ENCODE peak calls at places on chromosome 16, in six cellular contexts. X, P, U, O, S and L are unnamed samples.

GRCh38 chr16:23781176-23781575 is 26.4 kb downstream of the CHP2 start:
- DNase-seq in X (no peak), P (no peak), U (no peak), O (no peak), S (no peak), L (no peak)

GRCh38 chr16:5001571-5001970 is 32.2 kb downstream of the NAGPA start:
- DNase-seq in X (no peak), P (no peak), U (no peak), O (no peak), S (no peak), L (no peak)

GRCh38 chr16:8589293-8590160 is 784 bp downstream of the TMEM114 start:
- DNase-seq in X (no peak), P (peak), U (peak), O (peak), S (no peak), L (no peak)

GRCh38 chr16:50440531-50440930 is 71.7 kb upstream of the BRD7 start:
- DNase-seq in X (no peak), P (no peak), U (no peak), O (no peak), S (no peak), L (no peak)

GRCh38 chr16:82580293-82580900 is 46.4 kb upstream of the CDH13 start:
- DNase-seq in X (no peak), P (no peak), U (peak), O (peak), S (no peak), L (peak)

GRCh38 chr16:8594149-8594666 is 3.9 kb upstream of the TMEM114 start:
- DNase-seq in X (no peak), P (no peak), U (no peak), O (no peak), S (no peak), L (no peak)

GRCh38 chr16:51151435-51151950 is 423 bp upstream of the SALL1 start:
- DNase-seq in X (no peak), P (peak), U (peak), O (peak), S (peak), L (no peak)

GRCh38 chr16:50271148-50272041 is 5.0 kb downstream of the ADCY7 start:
- DNase-seq in X (no peak), P (no peak), U (no peak), O (no peak), S (no peak), L (no peak)

GRCh38 chr16:21036471-21036870 is 114.2 kb downstream of the DNAH3 start:
- DNase-seq in X (no peak), P (no peak), U (no peak), O (no peak), S (no peak), L (no peak)

GRCh38 chr16:30027588-30028437 is 3.3 kb downstream of the TLCD3B start:
- DNase-seq in X (no peak), P (no peak), U (no peak), O (no peak), S (no peak), L (no peak)

GRCh38 chr16:30921748-30922419 is 1.5 kb upstream of the FBXL19 start:
- DNase-seq in X (peak), P (peak), U (peak), O (peak), S (peak), L (peak)

GRCh38 chr16:75002474-75002873 is 3.6 kb downstream of the ZNRF1 start:
- DNase-seq in X (no peak), P (no peak), U (no peak), O (no peak), S (no peak), L (no peak)

GRCh38 chr16:73949574-73950348 is 346.9 kb upstream of the PSMD7 start:
- DNase-seq in X (no peak), P (no peak), U (no peak), O (no peak), S (peak), L (peak)

GRCh38 chr16:81526935-81527334 is 82.3 kb downstream of the CMIP start:
- DNase-seq in X (peak), P (no peak), U (no peak), O (no peak), S (peak), L (no peak)

GRCh38 chr16:24943471-24943870 is 71.7 kb downstream of the ARHGAP17 start:
- DNase-seq in X (no peak), P (no peak), U (no peak), O (no peak), S (no peak), L (no peak)

GRCh38 chr16:12538667-12539081 is 265.0 kb downstream of the CPPED1 start:
- DNase-seq in X (no peak), P (no peak), U (no peak), O (peak), S (no peak), L (no peak)

GRCh38 chr16:89550421-89550988 is 10.0 kb upstream of the RPL13 start:
- DNase-seq in X (no peak), P (no peak), U (no peak), O (no peak), S (no peak), L (no peak)

GRCh38 chr16:630815-631405 is at the start of gene WFIKKN1:
- DNase-seq in X (peak), P (peak), U (peak), O (peak), S (no peak), L (no peak)